ENCODE peak calls at places on chromosome X, in four cellular contexts. Z, E, S and P are unnamed samples.

GRCh38 chrX:49079489-49080428 is at the start of gene WDR45:
- DNase-seq in E (peak; percentile 73), Z (peak; percentile 56), S (no peak), P (peak; percentile 64)

GRCh38 chrX:72100824-72101351 is 30.8 kb downstream of the RTL5 start:
- DNase-seq in Z (no peak), E (peak; percentile 43), S (no peak), P (no peak)

GRCh38 chrX:119062750-119063374 is 9.9 kb upstream of the CT47C1 start:
- DNase-seq in E (no peak), Z (peak; percentile 39), S (no peak), P (no peak)

GRCh38 chrX:68292471-68292870 is 140.8 kb downstream of the OPHN1 start:
- DNase-seq in E (no peak), Z (no peak), S (no peak), P (no peak)

GRCh38 chrX:97039363-97040029 is 155.8 kb downstream of the RPA4 start:
- DNase-seq in E (peak; percentile 27), S (no peak), Z (no peak), P (no peak)

GRCh38 chrX:15493118-15494082 is at the start of gene PIR:
- DNase-seq in E (peak; percentile 89), S (peak; percentile 68), Z (peak; percentile 90), P (peak; percentile 71)

GRCh38 chrX:55342533-55343501 is 78.1 kb upstream of the PAGE3 start:
- DNase-seq in Z (peak; percentile 53), E (peak; percentile 30), S (no peak), P (no peak)

GRCh38 chrX:33156152-33156726 is 55.1 kb downstream of the DMD start:
- DNase-seq in S (no peak), E (no peak), Z (no peak), P (no peak)

GRCh38 chrX:71163010-71163409 is 18.4 kb downstream of the NLGN3 start:
- DNase-seq in S (no peak), Z (peak; percentile 77), E (no peak), P (no peak)

GRCh38 chrX:74521961-74522833 is 92.2 kb downstream of the RLIM start:
- DNase-seq in Z (no peak), S (no peak), E (no peak), P (no peak)

GRCh38 chrX:113412106-113412505 is 571.5 kb upstream of the AMOT start:
- DNase-seq in Z (no peak), E (no peak), S (no peak), P (no peak)

GRCh38 chrX:15785176-15785735 is 5.0 kb upstream of the ZRSR2 start:
- DNase-seq in S (no peak), E (no peak), Z (no peak), P (no peak)

GRCh38 chrX:13690836-13691235 is 1.9 kb downstream of the RAB9A start:
- DNase-seq in E (no peak), Z (no peak), S (no peak), P (no peak)

GRCh38 chrX:8627796-8628195 is 104.1 kb downstream of the ANOS1 start:
- DNase-seq in S (no peak), Z (no peak), E (no peak), P (no peak)

GRCh38 chrX:71215335-71215912 is 7.6 kb upstream of the GJB1 start:
- DNase-seq in S (no peak), Z (no peak), E (peak; percentile 40), P (no peak)

GRCh38 chrX:69229436-69229835 is 64.2 kb upstream of the PJA1 start:
- DNase-seq in E (no peak), Z (no peak), S (no peak), P (no peak)

GRCh38 chrX:107849747-107850478 is 24.2 kb downstream of the MID2 start:
- DNase-seq in E (no peak), S (no peak), Z (peak; percentile 41), P (no peak)

GRCh38 chrX:115367455-115367854 is 77.9 kb downstream of the LUZP4 start:
- DNase-seq in Z (no peak), E (no peak), S (no peak), P (no peak)

GRCh38 chrX:67607436-67607835 is 63.6 kb downstream of the AR start:
- DNase-seq in Z (no peak), E (no peak), S (no peak), P (no peak)

GRCh38 chrX:9465380-9466114 is 689 bp downstream of the TBL1X start:
- DNase-seq in S (no peak), E (peak; percentile 36), Z (peak; percentile 40), P (no peak)

GRCh38 chrX:9227276-9227675 is 193.3 kb upstream of the FAM9B start:
- DNase-seq in S (no peak), E (no peak), Z (no peak), P (no peak)

GRCh38 chrX:129940721-129941120 is 34.8 kb downstream of the UTP14A start:
- DNase-seq in S (no peak), Z (no peak), E (no peak), P (no peak)

GRCh38 chrX:71671043-71671829 is 3.9 kb downstream of the LOC101059915 start:
- DNase-seq in E (no peak), S (no peak), Z (no peak), P (no peak)

GRCh38 chrX:7252013-7252610 is 104.2 kb upstream of the PUDP start:
- DNase-seq in Z (no peak), E (peak; percentile 91), S (no peak), P (peak; percentile 61)

GRCh38 chrX:30597258-30598012 is 19.9 kb upstream of the TASL start:
- DNase-seq in Z (no peak), E (no peak), S (no peak), P (no peak)

GRCh38 chrX:16487620-16488380 is 162.2 kb upstream of the S100G start:
- DNase-seq in E (no peak), Z (no peak), S (no peak), P (no peak)

GRCh38 chrX:112841114-112841819 is 636 bp upstream of the AMOT start:
- DNase-seq in Z (peak; percentile 86), S (peak; percentile 68), E (peak; percentile 83), P (peak; percentile 65)

GRCh38 chrX:152915541-152916241 is 17.8 kb downstream of the ZNF185 start:
- DNase-seq in S (peak; percentile 18), E (no peak), Z (peak; percentile 67), P (no peak)

GRCh38 chrX:24371391-24371972 is 11.0 kb downstream of the SUPT20HL1 start:
- DNase-seq in S (peak; percentile 44), E (peak; percentile 67), Z (peak; percentile 87), P (no peak)

GRCh38 chrX:30875957-30876356 is 13.1 kb downstream of the TAB3 start:
- DNase-seq in S (no peak), Z (no peak), E (no peak), P (no peak)

GRCh38 chrX:18875256-18875878 is 108.5 kb downstream of the PHKA2 start:
- DNase-seq in S (no peak), E (no peak), Z (no peak), P (no peak)

GRCh38 chrX:134537179-134537945 is 77.4 kb downstream of the HPRT1 start:
- DNase-seq in S (peak; percentile 31), Z (no peak), E (no peak), P (no peak)

GRCh38 chrX:23660766-23661132 is 6.5 kb upstream of the PRDX4 start:
- DNase-seq in S (no peak), Z (no peak), E (no peak), P (no peak)

GRCh38 chrX:9207142-9207541 is 173.2 kb upstream of the FAM9B start:
- DNase-seq in Z (peak; percentile 13), S (no peak), E (no peak), P (no peak)

GRCh38 chrX:8033175-8033574 is 106.0 kb upstream of the PNPLA4 start:
- DNase-seq in Z (no peak), S (no peak), E (no peak), P (no peak)

GRCh38 chrX:54529166-54529558 is 857 bp upstream of the GNL3L start:
- DNase-seq in Z (no peak), S (no peak), E (no peak), P (no peak)

GRCh38 chrX:65757943-65758342 is 90.5 kb downstream of the MSN start:
- DNase-seq in E (no peak), Z (no peak), S (no peak), P (no peak)

GRCh38 chrX:65755786-65756185 is 88.3 kb downstream of the MSN start:
- DNase-seq in Z (no peak), E (no peak), S (no peak), P (no peak)

DNA sequence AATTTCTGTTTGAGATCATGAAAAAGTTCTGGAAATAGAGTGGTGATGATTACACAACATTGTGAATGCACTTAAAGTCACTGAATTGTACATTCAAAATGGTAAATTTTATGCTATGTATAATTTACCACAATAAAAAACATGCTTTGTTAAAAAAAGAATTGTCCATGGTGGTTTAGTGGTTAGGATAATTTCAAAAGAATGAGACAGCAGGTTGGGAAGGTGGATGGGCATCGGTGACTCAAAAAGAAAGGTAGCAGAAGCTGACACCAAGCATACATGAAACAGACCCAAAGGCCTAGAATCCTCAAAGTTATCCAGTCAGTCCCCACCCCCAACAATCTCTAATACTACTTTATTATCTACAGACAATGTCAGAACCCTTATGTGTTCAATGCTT is 91.1 kb downstream of the MSN start:
- DNase-seq in E (no peak), S (no peak), Z (no peak), P (no peak)
- TF ChIP-seq POLR2AphosphoS5 in E (no peak), S (no peak), Z (no peak), P (no peak)

DNA sequence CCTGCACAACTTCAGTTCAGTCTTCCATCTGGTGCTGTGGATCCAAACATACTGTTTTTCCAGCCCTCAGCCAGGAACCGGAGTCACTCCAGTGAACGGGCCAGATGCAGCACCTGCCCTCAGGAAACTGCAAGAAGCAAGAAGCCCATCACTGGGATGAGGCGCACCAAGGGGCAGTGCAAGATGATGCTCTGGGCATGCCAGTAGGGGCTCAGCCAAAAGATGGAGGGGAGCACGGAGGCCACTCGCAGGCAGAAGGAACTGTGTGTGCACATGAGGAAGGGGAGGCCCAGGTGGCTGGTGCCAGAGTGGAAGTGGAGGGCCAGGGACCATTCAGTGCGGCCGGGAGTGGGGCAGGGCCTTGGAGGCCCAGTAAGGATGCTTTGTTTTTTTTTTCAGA is 161.7 kb upstream of the MAMLD1 start:
- DNase-seq in E (no peak), S (no peak), Z (no peak), P (no peak)
- H3K4me1 ChIP-seq in E (no peaks in the 10 kb centered on the region), S (peaks cover 17% of the 10 kb centered on the region), Z (no peaks in the 10 kb centered on the region), P (no peaks in the 10 kb centered on the region)

GRCh38 chrX:39905946-39906345 is 191.8 kb downstream of the BCOR start:
- DNase-seq in Z (no peak), E (no peak), S (no peak), P (no peak)
- H3K4me3 ChIP-seq in Z (no peak overlapping the region), E (no peak overlapping the region), S (no peak overlapping the region), P (no peak overlapping the region)

GRCh38 chrX:124413244-124413643 is 66.9 kb downstream of the SH2D1A start:
- DNase-seq in Z (no peak), E (no peak), S (no peak), P (no peak)
- TF ChIP-seq POLR2AphosphoS5 in Z (no peak), E (no peak), S (no peak), P (no peak)

DNA sequence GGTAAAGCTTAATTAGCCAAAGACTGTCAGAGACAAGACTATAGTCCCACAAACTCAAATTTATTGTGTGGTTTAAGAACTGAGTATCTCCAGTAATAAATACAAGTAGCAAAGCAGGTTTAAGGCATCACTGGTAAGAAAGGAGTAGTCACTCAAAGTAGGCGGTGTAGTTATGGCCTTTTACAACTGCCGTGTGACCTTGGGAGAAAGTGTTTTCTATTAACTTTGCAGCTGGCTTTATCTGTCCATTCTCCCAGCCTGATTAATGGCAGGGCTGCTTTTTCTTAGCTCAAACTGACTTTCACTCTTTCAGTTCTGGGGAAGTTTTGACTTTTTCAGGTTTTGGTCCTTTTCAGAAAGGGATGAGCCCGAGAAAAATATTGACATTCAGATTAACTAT is 7.4 kb upstream of the PAK3 start:
- DNase-seq in S (no peak), E (no peak), Z (no peak), P (no peak)
- H3K4me1 ChIP-seq in S (no peaks in the 10 kb centered on the region), E (no peaks in the 10 kb centered on the region), Z (peaks cover 26% of the 10 kb centered on the region), P (no peaks in the 10 kb centered on the region)